ENCODE peak calls at places on chromosomes 11 and 22, in nine cellular contexts. V is mammary epithelial cell, G is chondrocyte, I is WERI-Rb-1, S is AG09319, K is PC-3, N is cardiac muscle cell, U is HFF-Myc, C is ascending aorta. J is an unnamed sample.
A peak's percentile ranks its signal among the peaks of the same experiment; 100 is the strongest.

GRCh38 chr11:45082744-45083543 is 63.5 kb upstream of the PRDM11 start:
- DNase-seq in N (no peak), S (no peak), C (no peak), K (no peak), V (no peak), G (no peak), U (no peak), I (no peak), J (no peak)

GRCh38 chr11:64844330-64845124 is at the start of gene CDC42BPG:
- DNase-seq in G (peak; percentile 77), N (peak; percentile 76), I (peak; percentile 81), C (no peak), V (peak; percentile 87), K (peak; percentile 95), U (no peak), S (no peak), J (peak; percentile 81)

GRCh38 chr11:88402192-88402715 is 64.7 kb upstream of the CTSC start:
- DNase-seq in C (no peak), K (peak; percentile 78), G (no peak), U (peak; percentile 63), S (peak; percentile 83), V (peak; percentile 90), I (no peak), N (no peak), J (peak; percentile 87)

GRCh38 chr11:22795914-22796313 is 33.7 kb downstream of the SVIP start:
- DNase-seq in I (no peak), N (no peak), U (no peak), K (peak; percentile 35), V (no peak), C (no peak), S (no peak), G (no peak), J (no peak)

GRCh38 chr22:40805239-40805638 is 13.9 kb downstream of the SLC25A17 start:
- DNase-seq in V (no peak), I (no peak), U (no peak), G (no peak), K (no peak), S (no peak), C (no peak), N (no peak), J (no peak)

GRCh38 chr22:23401111-23401909 is 178.8 kb downstream of the IGLL1 start:
- DNase-seq in C (no peak), U (peak; percentile 14), S (peak; percentile 10), V (peak; percentile 77), I (no peak), K (no peak), N (no peak), G (peak; percentile 87), J (peak; percentile 11)

GRCh38 chr11:113862430-113862829 is 12.9 kb downstream of the USP28 start:
- DNase-seq in G (no peak), N (no peak), K (peak; percentile 35), C (no peak), S (no peak), U (no peak), I (no peak), V (peak; percentile 15), J (no peak)

GRCh38 chr11:77252555-77253270 is 48.8 kb downstream of the GDPD4 start:
- DNase-seq in K (no peak), C (no peak), I (no peak), N (no peak), G (no peak), V (peak; percentile 5), S (no peak), U (no peak), J (no peak)

GRCh38 chr11:62555464-62556092 is 9.0 kb upstream of the AHNAK start:
- DNase-seq in K (peak; percentile 50), S (no peak), U (no peak), V (no peak), N (peak; percentile 20), G (no peak), I (no peak), C (no peak), J (peak; percentile 18)

GRCh38 chr11:82315093-82315492 is 418.6 kb downstream of the FAM181B start:
- DNase-seq in U (no peak), S (no peak), V (peak; percentile 5), K (peak; percentile 46), C (no peak), N (peak; percentile 70), G (no peak), I (peak; percentile 64), J (peak; percentile 55)

GRCh38 chr11:33438311-33438710 is 181.1 kb downstream of the HIPK3 start:
- DNase-seq in N (no peak), C (no peak), U (no peak), S (no peak), K (no peak), V (no peak), I (no peak), G (no peak), J (no peak)

GRCh38 chr22:19723165-19723989 is at the start of gene GP1BB:
- DNase-seq in V (no peak), S (no peak), G (no peak), I (no peak), C (no peak), N (peak; percentile 90), U (no peak), K (peak; percentile 34), J (no peak)

GRCh38 chr11:126443120-126443519 is 87.6 kb downstream of the ST3GAL4 start:
- DNase-seq in N (no peak), K (no peak), S (no peak), V (no peak), I (no peak), U (no peak), C (no peak), G (no peak), J (no peak)

GRCh38 chr11:2375341-2375853 is 1.7 kb upstream of the CD81 start:
- DNase-seq in V (no peak), N (peak; percentile 72), G (peak; percentile 68), U (no peak), I (no peak), K (no peak), S (no peak), C (no peak), J (no peak)
- TF ChIP-seq CTCF in V (no peak), N (no peak), G (no peak), U (no peak), I (no peak), K (no peak), S (no peak), C (no peak), J (no peak)

GRCh38 chr22:17792289-17792688 is 18.0 kb upstream of the BID start:
- DNase-seq in U (no peak), K (no peak), C (no peak), G (no peak), I (no peak), N (peak; percentile 37), S (no peak), V (no peak), J (no peak)
- TF ChIP-seq CTCF in U (no peak), K (no peak), C (no peak), G (no peak), I (peak; percentile 23), N (no peak), S (no peak), V (no peak), J (no peak)

DNA sequence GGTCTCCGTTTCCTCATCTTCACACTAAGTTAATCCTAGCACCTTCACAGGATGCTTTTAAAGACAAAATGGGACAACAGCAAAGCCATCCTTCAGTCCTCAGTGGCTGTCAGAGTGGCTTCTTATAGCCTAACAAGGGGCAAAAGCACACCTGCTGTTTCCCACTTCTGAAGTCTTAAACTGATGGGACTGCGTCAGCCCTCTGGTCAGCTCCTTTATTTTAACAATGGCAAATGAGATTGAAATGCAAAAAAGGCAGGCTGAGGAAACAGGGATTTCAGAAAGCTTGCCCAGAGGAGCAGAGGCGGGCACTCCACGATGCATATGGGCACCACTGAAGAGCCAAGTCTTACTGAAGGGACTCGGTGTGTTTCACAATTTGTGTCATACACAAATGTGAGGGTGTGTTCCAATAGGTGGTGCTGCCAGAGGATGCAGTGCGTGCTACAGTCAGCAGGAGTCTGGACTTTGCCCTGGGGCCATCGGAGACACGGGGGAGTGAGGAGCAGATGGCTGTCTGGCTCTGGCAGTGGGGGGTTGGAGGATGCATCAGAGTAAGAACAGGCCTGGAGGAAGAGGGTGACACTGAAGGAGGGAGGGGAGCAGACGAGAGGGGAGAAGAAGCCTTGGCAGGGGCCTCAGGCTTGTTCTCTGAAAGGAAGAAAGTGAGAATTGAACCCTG is 47.3 kb downstream of the TENM4 start:
- DNase-seq in V (no peak), N (no peak), G (no peak), K (peak; percentile 3), C (no peak), U (peak; percentile 4), S (no peak), I (peak; percentile 81), J (peak; percentile 56)
- TF ChIP-seq CTCF in V (no peak), N (no peak), G (no peak), K (no peak), C (no peak), U (no peak), S (no peak), I (peak; percentile 34), J (no peak)

GRCh38 chr22:37609240-37610152 is 862 bp downstream of the GGA1 start:
- DNase-seq in V (peak; percentile 32), K (peak; percentile 19), S (no peak), C (no peak), G (no peak), I (no peak), U (no peak), N (no peak), J (peak; percentile 15)
- TF ChIP-seq CTCF in V (no peak), K (no peak), S (no peak), C (no peak), G (no peak), I (no peak), U (no peak), N (no peak), J (no peak)

DNA sequence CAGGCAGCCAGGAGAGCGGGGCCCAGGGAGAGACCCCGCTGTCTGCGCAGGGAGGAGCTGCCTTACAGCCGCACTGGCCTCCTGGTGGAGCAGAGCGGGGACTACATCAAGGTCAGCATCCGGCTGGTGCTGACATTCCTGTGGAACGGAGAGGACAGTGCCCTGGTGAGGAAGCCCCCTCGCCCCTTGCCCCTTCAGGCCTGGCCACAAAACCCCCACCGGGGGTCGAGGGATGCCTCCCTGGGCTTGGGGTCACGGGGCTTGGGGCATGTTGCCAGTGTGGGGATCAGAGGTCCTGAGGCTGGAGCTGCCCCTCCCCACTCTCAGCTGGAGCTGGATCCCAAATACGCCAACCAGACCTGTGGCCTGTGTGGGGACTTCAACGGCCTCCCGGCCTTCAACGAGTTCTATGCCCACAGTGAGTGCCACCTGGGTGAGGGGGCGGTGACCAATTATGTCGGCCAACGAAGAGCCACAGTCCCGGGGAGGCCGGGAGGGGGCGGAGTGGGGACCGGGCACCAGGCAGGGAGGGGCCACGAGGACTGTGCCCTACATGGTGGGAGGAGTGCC is 4.2 kb downstream of the MUC5B start:
- DNase-seq in G (peak; percentile 69), C (no peak), V (no peak), K (no peak), U (no peak), S (no peak), N (no peak), I (peak; percentile 19), J (no peak)
- TF ChIP-seq CTCF in G (peak; percentile 63), C (no peak), V (no peak), K (no peak), U (peak; percentile 15), S (no peak), N (peak; percentile 29), I (peak; percentile 52), J (no peak)

J was measured in MCF 10A.